ENCODE peak calls at places on chromosomes 1 and 21, in nine cellular contexts. One of them, this sample, is unnamed.

GRCh38 chr1:89908294-89908992 is 86.5 kb upstream of the ZNF326 start:
- DNase-seq in tibial nerve: no peak
- DNase-seq in NB4: peak; percentile 43
- DNase-seq in body of pancreas: no peak
- DNase-seq in adrenal gland: no peak
- DNase-seq in stomach: no peak
- DNase-seq in Peyer's patch: no peak
- DNase-seq in GM12892: no peak
- DNase-seq in endothelial cell of umbilical vein: peak; percentile 70
- DNase-seq in this sample: no peak

GRCh38 chr1:226962421-226963391 is 22.6 kb downstream of the COQ8A start:
- DNase-seq in adrenal gland: no peak
- DNase-seq in NB4: no peak
- DNase-seq in GM12892: no peak
- DNase-seq in endothelial cell of umbilical vein: no peak
- DNase-seq in stomach: no peak
- DNase-seq in Peyer's patch: no peak
- DNase-seq in tibial nerve: no peak
- DNase-seq in body of pancreas: no peak
- DNase-seq in this sample: no peak

GRCh38 chr1:77975907-77976306 is 3.0 kb downstream of the FUBP1 start:
- DNase-seq in Peyer's patch: no peak
- DNase-seq in endothelial cell of umbilical vein: peak; percentile 61
- DNase-seq in body of pancreas: no peak
- DNase-seq in adrenal gland: no peak
- DNase-seq in stomach: no peak
- DNase-seq in tibial nerve: no peak
- DNase-seq in NB4: peak; percentile 9
- DNase-seq in GM12892: no peak
- DNase-seq in this sample: peak; percentile 19

GRCh38 chr1:206885341-206886060 is 11.7 kb upstream of the IL24 start:
- DNase-seq in NB4: no peak
- DNase-seq in body of pancreas: no peak
- DNase-seq in tibial nerve: no peak
- DNase-seq in stomach: no peak
- DNase-seq in Peyer's patch: no peak
- DNase-seq in GM12892: no peak
- DNase-seq in endothelial cell of umbilical vein: no peak
- DNase-seq in adrenal gland: no peak
- DNase-seq in this sample: no peak

GRCh38 chr21:37582613-37583012 is 216.0 kb downstream of the DYRK1A start:
- DNase-seq in stomach: no peak
- DNase-seq in GM12892: no peak
- DNase-seq in tibial nerve: no peak
- DNase-seq in body of pancreas: peak; percentile 24
- DNase-seq in adrenal gland: peak; percentile 21
- DNase-seq in Peyer's patch: no peak
- DNase-seq in endothelial cell of umbilical vein: peak; percentile 69
- DNase-seq in NB4: peak; percentile 65
- DNase-seq in this sample: peak; percentile 64

GRCh38 chr21:33984021-33984481 is 68.4 kb upstream of the ATP5PO start:
- DNase-seq in tibial nerve: no peak
- DNase-seq in endothelial cell of umbilical vein: no peak
- DNase-seq in Peyer's patch: no peak
- DNase-seq in adrenal gland: no peak
- DNase-seq in NB4: no peak
- DNase-seq in stomach: no peak
- DNase-seq in body of pancreas: no peak
- DNase-seq in GM12892: peak; percentile 44
- DNase-seq in this sample: no peak

GRCh38 chr1:24586970-24587820 is 31.3 kb downstream of the NCMAP start:
- DNase-seq in adrenal gland: peak; percentile 27
- DNase-seq in tibial nerve: no peak
- DNase-seq in stomach: peak; percentile 42
- DNase-seq in Peyer's patch: no peak
- DNase-seq in endothelial cell of umbilical vein: peak; percentile 39
- DNase-seq in GM12892: peak; percentile 46
- DNase-seq in body of pancreas: peak; percentile 68
- DNase-seq in NB4: peak; percentile 68
- DNase-seq in this sample: peak; percentile 57

GRCh38 chr1:150706091-150706490 is 9.1 kb upstream of the GOLPH3L start:
- DNase-seq in Peyer's patch: no peak
- DNase-seq in NB4: no peak
- DNase-seq in GM12892: no peak
- DNase-seq in stomach: no peak
- DNase-seq in adrenal gland: no peak
- DNase-seq in endothelial cell of umbilical vein: no peak
- DNase-seq in body of pancreas: no peak
- DNase-seq in tibial nerve: no peak
- DNase-seq in this sample: no peak

GRCh38 chr1:53634571-53634979 is 104.4 kb downstream of the GLIS1 start:
- DNase-seq in stomach: peak; percentile 9
- DNase-seq in adrenal gland: no peak
- DNase-seq in body of pancreas: no peak
- DNase-seq in tibial nerve: no peak
- DNase-seq in GM12892: no peak
- DNase-seq in Peyer's patch: no peak
- DNase-seq in endothelial cell of umbilical vein: no peak
- DNase-seq in NB4: no peak
- DNase-seq in this sample: no peak

GRCh38 chr21:44896561-44897286 is 23.2 kb upstream of the PTTG1IP start:
- DNase-seq in body of pancreas: no peak
- DNase-seq in GM12892: no peak
- DNase-seq in adrenal gland: no peak
- DNase-seq in endothelial cell of umbilical vein: no peak
- DNase-seq in Peyer's patch: no peak
- DNase-seq in NB4: no peak
- DNase-seq in tibial nerve: no peak
- DNase-seq in stomach: no peak
- DNase-seq in this sample: no peak

GRCh38 chr1:43172532-43172972 is 422 bp downstream of the CFAP57 start:
- DNase-seq in stomach: peak; percentile 86
- DNase-seq in NB4: peak; percentile 90
- DNase-seq in endothelial cell of umbilical vein: peak; percentile 77
- DNase-seq in tibial nerve: peak; percentile 61
- DNase-seq in adrenal gland: peak; percentile 87
- DNase-seq in body of pancreas: peak; percentile 90
- DNase-seq in Peyer's patch: peak; percentile 91
- DNase-seq in GM12892: peak; percentile 67
- DNase-seq in this sample: peak; percentile 94

GRCh38 chr1:196181594-196181878 is 426.7 kb downstream of the KCNT2 start:
- DNase-seq in tibial nerve: no peak
- DNase-seq in Peyer's patch: no peak
- DNase-seq in endothelial cell of umbilical vein: no peak
- DNase-seq in GM12892: no peak
- DNase-seq in stomach: no peak
- DNase-seq in NB4: no peak
- DNase-seq in body of pancreas: no peak
- DNase-seq in adrenal gland: no peak
- DNase-seq in this sample: no peak

GRCh38 chr1:18927082-18927653 is 24.8 kb upstream of the ALDH4A1 start:
- DNase-seq in adrenal gland: no peak
- DNase-seq in stomach: no peak
- DNase-seq in body of pancreas: no peak
- DNase-seq in tibial nerve: no peak
- DNase-seq in Peyer's patch: no peak
- DNase-seq in GM12892: no peak
- DNase-seq in NB4: no peak
- DNase-seq in endothelial cell of umbilical vein: no peak
- DNase-seq in this sample: no peak

GRCh38 chr1:226186124-226187018 is at the start of gene ACBD3:
- DNase-seq in NB4: peak; percentile 92
- DNase-seq in adrenal gland: peak; percentile 88
- DNase-seq in GM12892: peak; percentile 94
- DNase-seq in body of pancreas: peak; percentile 87
- DNase-seq in Peyer's patch: peak; percentile 89
- DNase-seq in tibial nerve: peak; percentile 72
- DNase-seq in endothelial cell of umbilical vein: peak; percentile 82
- DNase-seq in stomach: peak; percentile 87
- DNase-seq in this sample: peak; percentile 88

GRCh38 chr1:17719874-17720273 is 35.3 kb upstream of the ACTL8 start:
- DNase-seq in body of pancreas: no peak
- DNase-seq in adrenal gland: no peak
- DNase-seq in Peyer's patch: no peak
- DNase-seq in endothelial cell of umbilical vein: no peak
- DNase-seq in GM12892: no peak
- DNase-seq in stomach: no peak
- DNase-seq in tibial nerve: no peak
- DNase-seq in NB4: no peak
- DNase-seq in this sample: no peak

GRCh38 chr1:50289495-50289894 is 133.7 kb downstream of the DMRTA2 start:
- DNase-seq in endothelial cell of umbilical vein: no peak
- DNase-seq in stomach: no peak
- DNase-seq in body of pancreas: no peak
- DNase-seq in Peyer's patch: no peak
- DNase-seq in NB4: no peak
- DNase-seq in tibial nerve: no peak
- DNase-seq in adrenal gland: no peak
- DNase-seq in GM12892: no peak
- DNase-seq in this sample: no peak

GRCh38 chr1:207807395-207808321 is 55.8 kb downstream of the CD46 start:
- DNase-seq in GM12892: no peak
- DNase-seq in stomach: peak; percentile 70
- DNase-seq in tibial nerve: no peak
- DNase-seq in Peyer's patch: peak; percentile 66
- DNase-seq in endothelial cell of umbilical vein: no peak
- DNase-seq in NB4: peak; percentile 73
- DNase-seq in adrenal gland: peak; percentile 80
- DNase-seq in body of pancreas: peak; percentile 72
- DNase-seq in this sample: no peak

GRCh38 chr1:109397451-109398342 is at the start of gene SORT1:
- DNase-seq in adrenal gland: peak; percentile 84
- DNase-seq in endothelial cell of umbilical vein: peak; percentile 91
- DNase-seq in stomach: peak; percentile 85
- DNase-seq in body of pancreas: peak; percentile 80
- DNase-seq in tibial nerve: peak; percentile 71
- DNase-seq in Peyer's patch: peak; percentile 88
- DNase-seq in NB4: peak; percentile 45
- DNase-seq in GM12892: peak; percentile 50
- DNase-seq in this sample: peak; percentile 77
- TF ChIP-seq POLR2A in adrenal gland: no peak
- TF ChIP-seq POLR2A in endothelial cell of umbilical vein: no peak
- TF ChIP-seq POLR2A in stomach: no peak
- TF ChIP-seq POLR2A in body of pancreas: no peak
- TF ChIP-seq POLR2A in tibial nerve: peak; percentile 89
- TF ChIP-seq POLR2A in Peyer's patch: no peak
- TF ChIP-seq POLR2A in NB4: no peak
- TF ChIP-seq POLR2A in GM12892: no peak
- TF ChIP-seq POLR2A in this sample: no peak

GRCh38 chr1:76070538-76070937 is 4.0 kb upstream of the ST6GALNAC3 start:
- DNase-seq in NB4: no peak
- DNase-seq in stomach: no peak
- DNase-seq in tibial nerve: no peak
- DNase-seq in Peyer's patch: no peak
- DNase-seq in adrenal gland: no peak
- DNase-seq in body of pancreas: no peak
- DNase-seq in endothelial cell of umbilical vein: no peak
- DNase-seq in GM12892: no peak
- DNase-seq in this sample: no peak

GRCh38 chr1:76073471-76073870 is 1.1 kb upstream of the ST6GALNAC3 start:
- DNase-seq in GM12892: no peak
- DNase-seq in endothelial cell of umbilical vein: no peak
- DNase-seq in stomach: no peak
- DNase-seq in tibial nerve: no peak
- DNase-seq in NB4: no peak
- DNase-seq in adrenal gland: no peak
- DNase-seq in body of pancreas: no peak
- DNase-seq in Peyer's patch: no peak
- DNase-seq in this sample: no peak

GRCh38 chr1:76075188-76075489 is 593 bp downstream of the ST6GALNAC3 start:
- DNase-seq in tibial nerve: no peak
- DNase-seq in GM12892: no peak
- DNase-seq in endothelial cell of umbilical vein: peak; percentile 29
- DNase-seq in stomach: no peak
- DNase-seq in adrenal gland: no peak
- DNase-seq in Peyer's patch: no peak
- DNase-seq in NB4: no peak
- DNase-seq in body of pancreas: no peak
- DNase-seq in this sample: no peak

GRCh38 chr1:76075877-76076276 is 1.3 kb downstream of the ST6GALNAC3 start:
- DNase-seq in body of pancreas: no peak
- DNase-seq in GM12892: no peak
- DNase-seq in NB4: peak; percentile 68
- DNase-seq in stomach: no peak
- DNase-seq in endothelial cell of umbilical vein: peak; percentile 87
- DNase-seq in tibial nerve: no peak
- DNase-seq in Peyer's patch: no peak
- DNase-seq in adrenal gland: no peak
- DNase-seq in this sample: no peak

GRCh38 chr1:76074321-76075187 is at the start of gene ST6GALNAC3:
- DNase-seq in GM12892: peak; percentile 40
- DNase-seq in tibial nerve: peak; percentile 59
- DNase-seq in NB4: no peak
- DNase-seq in adrenal gland: peak; percentile 52
- DNase-seq in Peyer's patch: peak; percentile 92
- DNase-seq in stomach: peak; percentile 82
- DNase-seq in endothelial cell of umbilical vein: peak; percentile 79
- DNase-seq in body of pancreas: peak; percentile 75
- DNase-seq in this sample: peak; percentile 86
- TF ChIP-seq POLR2A in GM12892: no peak
- TF ChIP-seq POLR2A in tibial nerve: peak; percentile 55
- TF ChIP-seq POLR2A in NB4: no peak
- TF ChIP-seq POLR2A in adrenal gland: peak; percentile 47
- TF ChIP-seq POLR2A in Peyer's patch: peak; percentile 18
- TF ChIP-seq POLR2A in stomach: no peak
- TF ChIP-seq POLR2A in endothelial cell of umbilical vein: peak; percentile 84
- TF ChIP-seq POLR2A in body of pancreas: peak; percentile 33
- TF ChIP-seq POLR2A in this sample: no peak

DNA sequence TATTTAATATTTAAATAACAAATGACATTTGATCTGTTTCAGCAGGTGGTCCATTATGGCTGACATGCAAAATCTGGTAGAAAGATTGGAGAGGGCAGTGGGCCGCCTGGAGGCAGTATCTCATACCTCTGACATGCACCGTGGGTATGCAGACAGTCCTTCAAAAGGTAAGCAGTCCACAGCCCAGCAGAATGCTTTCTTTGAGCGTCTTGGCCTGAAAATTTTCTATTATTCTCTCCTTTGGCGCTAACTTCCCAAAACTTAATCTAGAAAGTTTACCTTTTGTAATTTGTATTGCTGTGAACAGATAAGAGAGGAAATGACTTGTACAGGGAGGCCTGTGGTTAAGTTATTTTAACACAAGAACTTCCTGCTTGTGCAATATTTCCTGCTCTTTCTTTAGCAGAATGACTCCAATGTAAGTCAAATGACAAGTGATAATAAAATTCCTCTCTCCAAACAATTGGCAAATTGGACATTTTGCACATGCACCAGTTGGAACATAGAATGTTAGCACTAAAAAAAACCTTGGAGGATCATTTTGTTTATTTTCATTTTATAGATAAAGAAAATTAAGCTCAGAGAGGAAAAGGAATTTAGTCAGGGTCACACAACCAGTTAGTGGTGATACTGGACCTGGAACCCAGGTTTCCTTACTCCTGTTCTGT is 18.9 kb downstream of the CAP1 start:
- DNase-seq in body of pancreas: no peak
- DNase-seq in GM12892: no peak
- DNase-seq in tibial nerve: no peak
- DNase-seq in NB4: peak; percentile 81
- DNase-seq in stomach: no peak
- DNase-seq in adrenal gland: no peak
- DNase-seq in endothelial cell of umbilical vein: peak; percentile 80
- DNase-seq in Peyer's patch: no peak
- DNase-seq in this sample: peak; percentile 42
- TF ChIP-seq POLR2A in body of pancreas: no peak
- TF ChIP-seq POLR2A in GM12892: no peak
- TF ChIP-seq POLR2A in tibial nerve: no peak
- TF ChIP-seq POLR2A in NB4: no peak
- TF ChIP-seq POLR2A in stomach: no peak
- TF ChIP-seq POLR2A in adrenal gland: no peak
- TF ChIP-seq POLR2A in endothelial cell of umbilical vein: peak; percentile 31
- TF ChIP-seq POLR2A in Peyer's patch: no peak
- TF ChIP-seq POLR2A in this sample: no peak

GRCh38 chr1:21329209-21329844 is 39.1 kb upstream of the ECE1 start:
- DNase-seq in Peyer's patch: peak; percentile 65
- DNase-seq in adrenal gland: peak; percentile 90
- DNase-seq in tibial nerve: no peak
- DNase-seq in NB4: no peak
- DNase-seq in GM12892: no peak
- DNase-seq in endothelial cell of umbilical vein: no peak
- DNase-seq in stomach: peak; percentile 55
- DNase-seq in body of pancreas: peak; percentile 86
- DNase-seq in this sample: no peak
- TF ChIP-seq POLR2A in Peyer's patch: no peak
- TF ChIP-seq POLR2A in adrenal gland: no peak
- TF ChIP-seq POLR2A in tibial nerve: no peak
- TF ChIP-seq POLR2A in NB4: no peak
- TF ChIP-seq POLR2A in GM12892: no peak
- TF ChIP-seq POLR2A in endothelial cell of umbilical vein: no peak
- TF ChIP-seq POLR2A in stomach: no peak
- TF ChIP-seq POLR2A in body of pancreas: peak; percentile 27
- TF ChIP-seq POLR2A in this sample: no peak

This sample was measured in erythroblast.